ENCODE peak calls at places on chromosomes 13 and 19, in nine cellular contexts. B is stimulated activated CD4-positive, alpha-beta T cell treated with anti-CD3 and anti-CD28 coated beads, Interleukin-2, amount 100 ng/mL, for 48 hours; S is ascending aorta; D is Calu3; Y is mammary epithelial cell; O is naive thymus-derived CD8-positive, alpha-beta T cell; X is MG63; G is fibroblast of the conjunctiva; Z is HT1080. L is an unnamed sample.

GRCh38 chr19:18700501-18701249 is 17.2 kb downstream of the CRTC1 start:
- DNase-seq in S (no peak), O (peak), G (no peak), X (peak), B (peak), Z (no peak), D (peak), Y (peak), L (peak)

GRCh38 chr19:4694211-4694987 is 24.3 kb upstream of the MYDGF start:
- DNase-seq in O (no peak), Y (peak), Z (peak), X (peak), G (peak), S (no peak), B (no peak), D (peak), L (peak)

GRCh38 chr19:43078311-43078710 is 4.2 kb downstream of the PSG2 start:
- DNase-seq in X (peak), Y (peak), D (no peak), B (no peak), S (no peak), Z (peak), O (no peak), G (peak), L (peak)

GRCh38 chr13:49503951-49504350 is 8.2 kb downstream of the PHF11 start:
- DNase-seq in Y (no peak), X (no peak), O (no peak), S (no peak), B (no peak), D (no peak), G (no peak), Z (no peak), L (no peak)

GRCh38 chr19:38211206-38211605 is 12.8 kb downstream of the DPF1 start:
- DNase-seq in B (no peak), O (no peak), Y (no peak), S (no peak), D (no peak), X (no peak), G (no peak), Z (no peak), L (no peak)

GRCh38 chr13:46134494-46134893 is 29.7 kb upstream of the CPB2 start:
- DNase-seq in B (no peak), X (no peak), O (no peak), G (no peak), Z (no peak), D (no peak), S (no peak), Y (no peak), L (no peak)

GRCh38 chr19:17847538-17848366 is at the start of gene JAK3:
- DNase-seq in O (peak), Z (no peak), S (no peak), B (peak), G (peak), X (no peak), D (no peak), Y (no peak), L (peak)

GRCh38 chr13:71460179-71460578 is 406.8 kb downstream of the DACH1 start:
- DNase-seq in B (no peak), Y (peak), X (no peak), S (no peak), O (no peak), D (no peak), G (no peak), Z (no peak), L (peak)

GRCh38 chr13:44903596-44903995 is 85.7 kb downstream of the NUFIP1 start:
- DNase-seq in D (no peak), B (no peak), S (peak), X (peak), Y (no peak), Z (no peak), G (peak), O (no peak), L (no peak)

GRCh38 chr13:26219726-26220125 is 2.4 kb downstream of the RNF6 start:
- DNase-seq in D (no peak), B (no peak), G (no peak), O (no peak), S (no peak), Y (peak), Z (no peak), X (no peak), L (peak)

GRCh38 chr13:111993701-111994100 is 73.2 kb upstream of the SOX1 start:
- DNase-seq in Z (no peak), X (no peak), O (no peak), B (no peak), D (no peak), G (no peak), S (no peak), Y (no peak), L (no peak)

GRCh38 chr13:76225815-76226489 is 589.8 kb downstream of the LMO7 start:
- DNase-seq in S (no peak), Y (no peak), Z (peak), O (no peak), B (no peak), G (peak), D (no peak), X (no peak), L (no peak)

GRCh38 chr19:58305932-58306323 is 751 bp downstream of the ERVK3-1 start:
- DNase-seq in O (no peak), S (no peak), Z (peak), B (no peak), X (no peak), D (peak), G (no peak), Y (peak), L (no peak)

GRCh38 chr19:44824758-44825157 is 15.9 kb downstream of the BCAM start:
- DNase-seq in O (no peak), G (no peak), X (no peak), D (peak), B (no peak), S (no peak), Z (no peak), Y (no peak), L (no peak)

GRCh38 chr13:97364031-97364430 is 69.9 kb upstream of the RAP2A start:
- DNase-seq in G (no peak), X (no peak), Y (no peak), B (no peak), O (no peak), S (no peak), D (no peak), Z (no peak), L (no peak)

GRCh38 chr13:101941095-101941777 is 460.6 kb downstream of the FGF14 start:
- DNase-seq in Z (no peak), Y (no peak), X (no peak), G (no peak), B (no peak), S (no peak), D (no peak), O (no peak), L (peak)

GRCh38 chr13:35720690-35721554 is 244.4 kb upstream of the MAB21L1 start:
- DNase-seq in S (no peak), Z (peak), D (peak), X (peak), O (peak), Y (peak), B (peak), G (no peak), L (peak)

GRCh38 chr13:44267966-44268365 is 105.7 kb upstream of the SERP2 start:
- DNase-seq in Z (peak), X (peak), B (no peak), S (no peak), Y (peak), G (peak), D (no peak), O (no peak), L (peak)

GRCh38 chr13:52969373-52969772 is 59.2 kb upstream of the OLFM4 start:
- DNase-seq in G (no peak), O (no peak), B (no peak), Z (no peak), X (no peak), Y (no peak), D (no peak), S (no peak), L (no peak)

GRCh38 chr19:29942404-29943261 is 594 bp downstream of the URI1 start:
- DNase-seq in S (no peak), B (peak), O (peak), D (peak), Z (peak), X (peak), G (no peak), Y (peak), L (no peak)

GRCh38 chr19:51688665-51689571 is 4.2 kb upstream of the SPACA6 start:
- DNase-seq in G (peak), O (no peak), Z (peak), B (no peak), X (peak), S (no peak), Y (peak), D (peak), L (peak)

GRCh38 chr19:10286803-10287737 is at the start of gene ICAM4:
- DNase-seq in S (no peak), Z (no peak), Y (no peak), G (no peak), D (no peak), X (no peak), O (no peak), B (no peak), L (peak)

GRCh38 chr13:60583196-60583908 is 186.3 kb downstream of the TDRD3 start:
- DNase-seq in D (no peak), Z (peak), X (no peak), O (no peak), Y (no peak), G (peak), B (no peak), S (no peak), L (no peak)

GRCh38 chr13:28204043-28204442 is 65.7 kb downstream of the PAN3 start:
- DNase-seq in Z (no peak), X (no peak), Y (no peak), B (no peak), S (no peak), O (no peak), D (no peak), G (no peak), L (no peak)

GRCh38 chr19:4719499-4719866 is 4.2 kb downstream of the DPP9 start:
- DNase-seq in S (no peak), D (no peak), G (no peak), B (no peak), X (no peak), Z (no peak), O (no peak), Y (no peak), L (no peak)

L was measured in bronchial epithelial cell.